ENCODE peak calls at places on chromosomes 6 and 20, in four cellular contexts. X is HFFc6, J is BJ, E is cardiac muscle cell. U is an unnamed sample.

GRCh38 chr20:34403908-34404307 is 40.8 kb downstream of the ITCH start:
- DNase-seq in J (no peak), E (no peak), X (no peak), U (no peak)

GRCh38 chr6:36716476-36717093 is 19.0 kb downstream of the RAB44 start:
- DNase-seq in J (no peak), X (no peak), E (no peak), U (no peak)

GRCh38 chr20:58852559-58853271 is at the start of gene GNAS:
- DNase-seq in E (peak), J (no peak), X (peak), U (no peak)

GRCh38 chr6:70343313-70343712 is 40.4 kb upstream of the COL9A1 start:
- DNase-seq in J (no peak), X (no peak), E (no peak), U (no peak)

GRCh38 chr20:3766832-3767433 is 620 bp downstream of the ADISSP start:
- DNase-seq in J (no peak), E (no peak), X (no peak), U (no peak)

GRCh38 chr6:108853077-108853476 is 4.9 kb downstream of the ARMC2 start:
- DNase-seq in E (no peak), X (no peak), J (no peak), U (no peak)

GRCh38 chr6:105753184-105754097 is 332.7 kb upstream of the PRDM1 start:
- DNase-seq in J (no peak), X (no peak), E (no peak), U (peak)

GRCh38 chr20:10201321-10201870 is 17.2 kb upstream of the SNAP25 start:
- DNase-seq in E (no peak), X (no peak), J (no peak), U (no peak)

GRCh38 chr6:30480536-30481156 is 8.7 kb upstream of the HLA-E start:
- DNase-seq in E (peak), J (no peak), X (no peak), U (no peak)

DNA sequence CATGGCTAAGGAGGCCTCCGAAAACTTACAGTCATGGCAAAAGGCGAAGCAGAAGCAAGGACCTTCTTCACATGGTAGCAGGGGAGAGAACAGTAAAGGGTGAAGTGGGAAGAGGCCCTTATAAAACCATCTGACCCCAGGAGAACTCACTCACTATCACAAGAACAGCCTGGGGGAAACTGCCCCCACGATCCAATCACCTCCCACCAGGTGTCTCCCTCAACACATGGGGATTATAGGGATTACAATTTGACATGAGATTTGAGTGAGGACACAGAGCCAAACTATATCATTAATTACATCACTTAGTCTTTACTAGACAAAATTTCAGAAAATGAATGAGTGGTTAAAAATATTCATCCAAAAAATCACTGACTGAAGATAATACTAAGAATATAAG is 453.6 kb downstream of the COL12A1 start:
- DNase-seq in X (no peak), E (no peak), J (no peak), U (no peak)
- TF ChIP-seq CTCF in X (no peak), E (no peak), J (no peak), U (no peak)

GRCh38 chr6:159043986-159044385 is 805 bp downstream of the TAGAP start:
- DNase-seq in E (no peak), X (no peak), J (no peak), U (no peak)

GRCh38 chr6:159042003-159042823 is 2.6 kb downstream of the TAGAP start:
- DNase-seq in X (peak), J (no peak), E (peak), U (peak)

GRCh38 chr6:159041181-159041580 is 3.6 kb downstream of the TAGAP start:
- DNase-seq in X (no peak), J (no peak), E (no peak), U (no peak)

GRCh38 chr6:159043236-159043635 is 1.6 kb downstream of the TAGAP start:
- DNase-seq in X (no peak), E (no peak), J (no peak), U (no peak)

GRCh38 chr6:159042824-159043181 is 2.0 kb downstream of the TAGAP start:
- DNase-seq in X (no peak), J (no peak), E (no peak), U (no peak)
- TF ChIP-seq CTCF in X (peak), J (no peak), E (no peak), U (no peak)

GRCh38 chr6:15310680-15311079 is 64.8 kb downstream of the JARID2 start:
- DNase-seq in J (no peak), X (peak), E (no peak), U (no peak)
- TF ChIP-seq CTCF in J (no peak), X (no peak), E (no peak), U (no peak)

DNA sequence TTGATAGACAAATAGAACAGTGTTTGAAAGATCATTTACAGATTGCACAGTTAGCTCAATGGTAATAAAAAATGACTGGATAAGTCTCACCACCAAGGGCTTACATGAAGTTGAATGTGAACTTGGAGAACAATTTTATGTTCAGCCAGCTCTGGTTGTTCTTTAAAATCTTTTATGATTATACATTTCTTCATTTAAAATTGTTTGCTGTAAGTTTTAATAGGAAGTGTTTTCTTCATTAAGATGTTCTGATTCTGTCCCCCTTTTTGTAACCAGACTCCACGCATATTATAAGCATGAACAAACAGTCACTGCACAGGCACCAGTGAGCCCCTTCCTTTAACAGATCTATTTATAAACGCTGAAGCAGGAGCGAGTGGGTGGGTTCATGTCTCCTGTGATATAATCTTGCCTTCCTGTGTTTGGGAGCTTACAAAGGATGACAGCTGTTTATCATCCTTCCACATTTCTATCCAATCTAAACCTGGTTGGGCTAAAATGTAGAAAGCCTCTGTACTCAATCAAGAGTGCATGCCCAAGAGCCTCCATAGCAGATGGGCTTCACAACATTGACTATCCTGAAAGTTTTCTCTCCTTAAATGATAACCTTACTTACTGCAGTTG is 299.3 kb downstream of the PRL start:
- DNase-seq in E (no peak), X (no peak), J (no peak), U (no peak)
- TF ChIP-seq CTCF in E (no peak), X (no peak), J (no peak), U (no peak)

GRCh38 chr6:83514877-83515466 is 2.6 kb downstream of the PRSS35 start:
- DNase-seq in J (no peak), X (peak), E (peak), U (peak)

GRCh38 chr6:83517500-83517899 is 5.2 kb downstream of the PRSS35 start:
- DNase-seq in X (no peak), J (no peak), E (no peak), U (no peak)

DNA sequence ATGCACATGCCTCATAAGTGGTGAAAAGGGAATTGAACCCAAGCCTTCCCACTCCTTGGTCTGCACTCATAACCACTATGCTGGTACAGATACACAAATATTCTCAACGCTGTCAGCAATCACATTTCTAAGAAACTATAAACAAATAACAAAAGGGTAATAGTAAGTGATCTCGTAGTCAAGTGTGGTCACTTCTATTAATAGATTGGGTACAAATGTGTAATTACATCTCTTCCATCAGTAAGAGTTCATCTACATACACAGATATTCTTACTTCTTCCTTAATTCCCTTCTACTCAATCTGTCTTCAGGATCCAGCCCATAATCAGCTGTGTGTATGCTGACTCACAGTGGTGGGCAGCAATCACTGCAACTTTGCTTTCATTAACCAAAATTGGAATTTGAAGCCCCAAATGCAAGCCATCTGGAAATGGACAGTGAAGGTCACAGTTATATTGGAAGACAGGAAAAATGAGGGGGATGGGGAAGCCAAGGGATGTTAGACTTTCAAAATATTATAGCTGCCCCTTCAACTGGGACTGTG is 6.7 kb downstream of the PRSS35 start:
- DNase-seq in J (no peak), E (peak), X (peak), U (no peak)
- TF ChIP-seq CTCF in J (peak), E (peak), X (peak), U (peak)